ENCODE peak calls at places on chromosomes 4 and X, in eight cellular contexts. I is heart right ventricle; P is dorsolateral prefrontal cortex; R is activated T-cell treated with anti-CD3 and anti-CD28 coated beads, Interleukin-2, amount 50 U/mL, for 72 hours; B is astrocyte of the hippocampus; F is CD8-positive, alpha-beta memory T cell; K is fibroblast of mammary gland; O is mesendoderm. S is an unnamed sample.

GRCh38 chr4:113636877-113637276 is 124.7 kb downstream of the CAMK2D start:
- DNase-seq in K (peak), P (no peak), F (peak), O (peak), B (peak), I (no peak), R (peak), S (peak)

GRCh38 chr4:26509681-26510333 is 19.5 kb upstream of the CCKAR start:
- DNase-seq in P (no peak), R (no peak), K (no peak), B (no peak), O (no peak), I (no peak), F (no peak), S (no peak)

GRCh38 chrX:75038925-75039324 is 113.7 kb upstream of the NEXMIF start:
- DNase-seq in F (no peak), I (no peak), R (peak), K (peak), B (peak), P (no peak), O (peak), S (peak)

GRCh38 chr4:80956421-80956820 is 74.1 kb upstream of the BMP3 start:
- DNase-seq in P (no peak), K (no peak), R (no peak), F (no peak), I (no peak), O (no peak), B (no peak), S (no peak)

GRCh38 chr4:142408003-142408441 is 438.1 kb downstream of the INPP4B start:
- DNase-seq in I (no peak), K (peak), O (peak), P (no peak), R (no peak), F (no peak), B (peak), S (peak)

GRCh38 chrX:19272452-19272851 is 71.3 kb upstream of the PDHA1 start:
- DNase-seq in B (peak), K (peak), F (no peak), I (no peak), R (no peak), O (no peak), P (no peak), S (no peak)

GRCh38 chrX:9913041-9913440 is 54.1 kb upstream of the CLDN34 start:
- DNase-seq in I (no peak), R (no peak), P (no peak), K (peak), F (no peak), O (no peak), B (peak), S (peak)

GRCh38 chr4:98625920-98626319 is 32.5 kb downstream of the TSPAN5 start:
- DNase-seq in I (no peak), K (no peak), F (no peak), O (no peak), R (no peak), P (no peak), B (no peak), S (no peak)

GRCh38 chr4:100811046-100811445 is 293.2 kb upstream of the EMCN start:
- DNase-seq in P (no peak), R (no peak), B (no peak), K (no peak), F (no peak), O (no peak), I (no peak), S (no peak)

GRCh38 chr4:2607107-2607506 is 70.7 kb downstream of the FAM193A start:
- DNase-seq in B (no peak), I (no peak), O (no peak), F (no peak), P (no peak), K (no peak), R (no peak), S (no peak)

GRCh38 chrX:153673398-153674218 is at the start of gene PNCK:
- DNase-seq in O (no peak), K (no peak), B (no peak), I (no peak), P (peak), R (no peak), F (no peak), S (no peak)

GRCh38 chr4:150244600-150244999 is 166.4 kb downstream of the DCLK2 start:
- DNase-seq in O (no peak), F (no peak), K (peak), B (peak), R (no peak), I (no peak), P (no peak), S (peak)

GRCh38 chr4:137545461-137545861 is 13.2 kb upstream of the PCDH18 start:
- DNase-seq in K (peak), B (peak), I (no peak), F (no peak), O (peak), P (peak), R (no peak), S (no peak)

GRCh38 chr4:42487230-42487629 is 89.9 kb downstream of the SHISA3 start:
- DNase-seq in K (no peak), P (no peak), R (no peak), O (no peak), B (no peak), F (no peak), I (no peak), S (no peak)

GRCh38 chr4:16196482-16197393 is 29.5 kb downstream of the TAPT1 start:
- DNase-seq in K (peak), I (peak), P (no peak), F (no peak), R (no peak), O (peak), B (peak), S (peak)

GRCh38 chr4:65825121-65825520 is 154.8 kb upstream of the EPHA5 start:
- DNase-seq in B (peak), K (peak), P (no peak), O (no peak), R (no peak), F (no peak), I (no peak), S (peak)

GRCh38 chr4:125736057-125736456 is 421.3 kb downstream of the FAT4 start:
- DNase-seq in P (no peak), F (no peak), B (peak), O (peak), I (no peak), K (peak), R (no peak), S (peak)

GRCh38 chrX:129738466-129739308 is at the start of gene XPNPEP2:
- DNase-seq in F (no peak), P (no peak), I (peak), R (no peak), O (peak), B (no peak), K (peak), S (no peak)

GRCh38 chr4:186630128-186630527 is 74.8 kb upstream of the MTNR1A start:
- DNase-seq in B (no peak), I (no peak), K (no peak), R (no peak), O (no peak), F (no peak), P (no peak), S (no peak)

GRCh38 chrX:39875834-39876625 is 221.7 kb downstream of the BCOR start:
- DNase-seq in R (no peak), P (no peak), F (no peak), I (no peak), O (no peak), B (no peak), K (no peak), S (no peak)

GRCh38 chrX:16290997-16291396 is 123.7 kb downstream of the MAGEB17 start:
- DNase-seq in B (no peak), O (no peak), P (no peak), I (no peak), K (no peak), F (no peak), R (no peak), S (no peak)

GRCh38 chr4:98722000-98722399 is 63.6 kb upstream of the TSPAN5 start:
- DNase-seq in F (no peak), P (no peak), B (no peak), I (no peak), O (no peak), R (no peak), K (no peak), S (no peak)

GRCh38 chr4:185115827-185116232 is 27.2 kb upstream of the SLC25A4 start:
- DNase-seq in B (peak), O (peak), F (no peak), I (peak), K (peak), R (no peak), P (no peak), S (peak)

GRCh38 chrX:63506320-63506719 is 155.2 kb upstream of the SPIN4 start:
- DNase-seq in P (no peak), I (no peak), R (no peak), O (peak), B (peak), F (no peak), K (peak), S (peak)

GRCh38 chrX:57137481-57137880 is 284 bp upstream of the SPIN2A start:
- DNase-seq in P (no peak), K (peak), I (no peak), F (no peak), B (peak), O (peak), R (no peak), S (no peak)

GRCh38 chrX:23008431-23009099 is 8.8 kb downstream of the DDX53 start:
- DNase-seq in I (no peak), O (peak), B (peak), R (no peak), K (peak), F (no peak), P (no peak), S (peak)

GRCh38 chrX:50677789-50678188 is 136.2 kb downstream of the SHROOM4 start:
- DNase-seq in K (no peak), R (no peak), O (no peak), B (no peak), I (no peak), P (no peak), F (no peak), S (no peak)

GRCh38 chr4:89152972-89153371 is 41.6 kb downstream of the TIGD2 start:
- DNase-seq in P (no peak), B (no peak), R (no peak), O (peak), I (no peak), F (no peak), K (no peak), S (no peak)

GRCh38 chr4:26463386-26463785 is 26.9 kb downstream of the CCKAR start:
- DNase-seq in F (no peak), I (no peak), R (no peak), K (no peak), B (no peak), O (no peak), P (no peak), S (no peak)

GRCh38 chr4:173013232-173013932 is 155.2 kb upstream of the GALNT7 start:
- DNase-seq in F (peak), I (peak), P (peak), K (peak), O (peak), B (peak), R (peak), S (peak)

GRCh38 chr4:131721883-131722282 is 1427.2 kb upstream of the PCDH10 start:
- DNase-seq in R (no peak), F (no peak), K (no peak), P (no peak), O (no peak), B (no peak), I (no peak), S (no peak)

GRCh38 chr4:185792384-185793146 is 19.4 kb downstream of the SORBS2 start:
- DNase-seq in F (no peak), B (peak), P (no peak), K (peak), O (no peak), R (no peak), I (peak), S (peak)

GRCh38 chr4:77636902-77637301 is 31.3 kb downstream of the CXCL13 start:
- DNase-seq in B (peak), I (no peak), K (peak), P (no peak), F (no peak), R (no peak), O (peak), S (peak)

GRCh38 chrX:154380787-154381186 is 1.7 kb downstream of the EMD start:
- DNase-seq in K (no peak), P (no peak), B (no peak), O (no peak), I (no peak), F (no peak), R (no peak), S (no peak)

GRCh38 chr4:15778742-15779231 is 659 bp downstream of the CD38 start:
- DNase-seq in P (peak), K (no peak), R (peak), I (peak), B (peak), F (peak), O (peak), S (peak)

GRCh38 chr4:6896035-6896434 is 13.6 kb upstream of the TBC1D14 start:
- DNase-seq in F (no peak), R (no peak), O (no peak), I (no peak), P (no peak), B (no peak), K (no peak), S (no peak)

S was measured in kidney tubule cell.